ENCODE peak calls at places on chromosomes 12 and 14, in seven cellular contexts. P is IMR-90, V is H9, Q is H1, T is mesendoderm, I is trophoblast cell, Y is neuronal stem cell. M is an unnamed sample.

GRCh38 chr14:80325688-80326087 is 114.4 kb upstream of the DIO2 start:
- DNase-seq in P (no peak), V (no peak), Q (no peak), T (no peak), I (no peak), Y (no peak), M (no peak)

GRCh38 chr14:95222151-95222631 is 64.9 kb upstream of the DICER1 start:
- DNase-seq in P (peak; percentile 38), V (peak; percentile 52), Q (no peak), T (peak; percentile 90), I (peak; percentile 69), Y (no peak), M (peak; percentile 50)

GRCh38 chr14:73633115-73633514 is 11.7 kb upstream of the DNAL1 start:
- DNase-seq in P (no peak), V (no peak), Q (no peak), T (no peak), I (no peak), Y (no peak), M (no peak)

GRCh38 chr12:123242083-123242904 is 9.1 kb downstream of the MTRFR start:
- DNase-seq in P (peak; percentile 10), V (no peak), Q (no peak), T (no peak), I (no peak), Y (no peak), M (no peak)

GRCh38 chr12:132248439-132249157 is 80.8 kb downstream of the GALNT9 start:
- DNase-seq in P (peak; percentile 36), V (no peak), Q (no peak), T (no peak), I (no peak), Y (no peak), M (no peak)

GRCh38 chr14:92848941-92849340 is 54.8 kb downstream of the GOLGA5 start:
- DNase-seq in P (no peak), V (no peak), Q (no peak), T (no peak), I (no peak), Y (no peak), M (no peak)

GRCh38 chr12:62834971-62835547 is 99.9 kb downstream of the PPM1H start:
- DNase-seq in P (peak; percentile 31), V (no peak), Q (no peak), T (no peak), I (no peak), Y (peak; percentile 46), M (peak; percentile 56)

GRCh38 chr12:13000935-13001724 is 1.1 kb upstream of the HEBP1 start:
- DNase-seq in P (peak; percentile 32), V (peak; percentile 75), Q (peak; percentile 71), T (peak; percentile 74), I (peak; percentile 45), Y (peak; percentile 61), M (peak; percentile 68)

GRCh38 chr14:26385302-26385701 is 212.5 kb downstream of the NOVA1 start:
- DNase-seq in P (no peak), V (no peak), Q (no peak), T (no peak), I (no peak), Y (no peak), M (no peak)

GRCh38 chr12:132451172-132451835 is 38.6 kb upstream of the FBRSL1 start:
- DNase-seq in P (no peak), V (no peak), Q (no peak), T (no peak), I (no peak), Y (no peak), M (no peak)

GRCh38 chr14:53742226-53742607 is 214.4 kb downstream of the BMP4 start:
- DNase-seq in P (no peak), V (no peak), Q (no peak), T (peak; percentile 62), I (no peak), Y (peak; percentile 42), M (no peak)

GRCh38 chr12:41846718-41847117 is 298.0 kb downstream of the GXYLT1 start:
- DNase-seq in P (no peak), V (no peak), Q (no peak), T (no peak), I (no peak), Y (no peak), M (no peak)

GRCh38 chr14:32744811-32745445 is 193.8 kb upstream of the NPAS3 start:
- DNase-seq in P (no peak), V (no peak), Q (no peak), T (no peak), I (peak; percentile 92), Y (no peak), M (no peak)

GRCh38 chr14:104870368-104871144 is 5.5 kb downstream of the CEP170B start:
- DNase-seq in P (no peak), V (peak; percentile 61), Q (peak; percentile 81), T (peak; percentile 27), I (peak; percentile 31), Y (no peak), M (no peak)

GRCh38 chr14:104868811-104869572 is 3.9 kb downstream of the CEP170B start:
- DNase-seq in P (no peak), V (no peak), Q (peak; percentile 39), T (no peak), I (no peak), Y (no peak), M (no peak)

GRCh38 chr14:104868060-104868740 is 3.1 kb downstream of the CEP170B start:
- DNase-seq in P (no peak), V (no peak), Q (peak; percentile 40), T (no peak), I (no peak), Y (no peak), M (no peak)

GRCh38 chr14:104871145-104871655 is 6.1 kb downstream of the CEP170B start:
- DNase-seq in P (no peak), V (no peak), Q (no peak), T (no peak), I (no peak), Y (no peak), M (no peak)

DNA sequence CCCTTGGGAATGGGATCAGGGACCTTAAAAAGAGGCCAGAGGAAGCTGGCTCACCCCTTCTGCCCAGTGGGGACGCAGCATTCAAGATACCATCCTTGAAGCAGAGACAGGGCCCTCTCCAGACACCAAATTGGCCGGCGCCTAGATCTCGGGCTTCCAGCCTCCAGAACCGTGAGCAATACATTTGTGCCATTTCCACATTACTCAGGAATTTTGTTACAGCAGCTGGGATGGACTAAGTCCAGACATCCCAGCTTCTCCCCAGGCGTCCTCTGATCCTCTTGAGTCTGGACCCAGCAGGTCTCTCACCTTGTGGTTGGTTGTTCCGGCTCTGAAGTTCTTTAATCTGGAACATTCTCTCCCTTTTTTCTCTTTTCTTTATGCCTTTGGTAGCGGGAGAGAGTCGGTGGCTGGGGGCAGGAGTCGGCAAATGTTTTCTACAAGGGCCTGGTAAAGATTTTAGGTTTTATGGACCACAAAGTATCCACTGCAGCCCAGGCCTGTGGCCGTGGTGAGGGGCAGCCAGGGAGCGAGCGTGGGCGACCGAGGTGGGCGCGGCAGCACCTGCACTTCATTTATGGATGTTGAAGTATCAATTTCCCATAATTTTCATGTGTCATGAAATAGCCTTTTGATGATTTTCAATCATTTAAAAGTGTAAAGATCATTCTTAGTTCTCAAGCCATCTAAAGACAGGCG is 4.8 kb downstream of the CEP170B start:
- DNase-seq in P (no peak), V (no peak), Q (no peak), T (no peak), I (no peak), Y (no peak), M (no peak)
- H3K18ac ChIP-seq in P (no peak overlapping the region), V (no peak overlapping the region), Q (no peak overlapping the region), T (no peak overlapping the region), I (no peak overlapping the region), Y (no peak overlapping the region), M (no peak overlapping the region)

DNA sequence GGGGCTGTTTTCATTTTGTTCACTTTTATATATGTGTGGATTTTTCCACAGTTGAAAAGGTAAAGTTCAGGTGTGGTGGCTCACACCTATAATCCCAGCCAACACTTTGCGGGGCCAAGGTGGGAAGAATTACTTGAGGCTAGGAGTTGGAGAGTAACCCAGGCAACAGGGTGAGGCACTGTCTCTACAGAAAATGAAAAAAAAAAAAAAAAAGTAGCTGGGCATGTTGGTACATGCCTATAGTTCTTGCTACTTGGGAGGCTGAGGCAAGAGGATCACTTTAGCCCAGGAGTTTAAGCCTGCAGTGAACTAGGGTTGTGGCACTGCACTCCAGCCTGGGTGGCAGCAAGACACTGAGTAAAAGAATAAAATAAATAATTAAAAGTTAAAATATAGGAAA is 326.5 kb downstream of the NAV3 start:
- DNase-seq in P (no peak), V (no peak), Q (no peak), T (no peak), I (no peak), Y (no peak), M (peak; percentile 12)
- H2BK5ac ChIP-seq in P (peak overlapping the region; percentile 90), V (no peak overlapping the region), Q (no peak overlapping the region), T (no peak overlapping the region), I (no peak overlapping the region), Y (no peak overlapping the region), M (peak overlapping the region; percentile 50)

GRCh38 chr14:22824711-22825359 is 4.9 kb upstream of the MRPL52 start:
- DNase-seq in P (peak; percentile 98), V (no peak), Q (no peak), T (peak; percentile 85), I (no peak), Y (no peak), M (peak; percentile 87)

GRCh38 chr14:22830329-22831010 is 783 bp downstream of the MRPL52 start:
- DNase-seq in P (no peak), V (no peak), Q (no peak), T (no peak), I (no peak), Y (no peak), M (no peak)

GRCh38 chr14:22835505-22835904 is 880 bp upstream of the MMP14 start:
- DNase-seq in P (no peak), V (no peak), Q (no peak), T (no peak), I (no peak), Y (no peak), M (no peak)

DNA sequence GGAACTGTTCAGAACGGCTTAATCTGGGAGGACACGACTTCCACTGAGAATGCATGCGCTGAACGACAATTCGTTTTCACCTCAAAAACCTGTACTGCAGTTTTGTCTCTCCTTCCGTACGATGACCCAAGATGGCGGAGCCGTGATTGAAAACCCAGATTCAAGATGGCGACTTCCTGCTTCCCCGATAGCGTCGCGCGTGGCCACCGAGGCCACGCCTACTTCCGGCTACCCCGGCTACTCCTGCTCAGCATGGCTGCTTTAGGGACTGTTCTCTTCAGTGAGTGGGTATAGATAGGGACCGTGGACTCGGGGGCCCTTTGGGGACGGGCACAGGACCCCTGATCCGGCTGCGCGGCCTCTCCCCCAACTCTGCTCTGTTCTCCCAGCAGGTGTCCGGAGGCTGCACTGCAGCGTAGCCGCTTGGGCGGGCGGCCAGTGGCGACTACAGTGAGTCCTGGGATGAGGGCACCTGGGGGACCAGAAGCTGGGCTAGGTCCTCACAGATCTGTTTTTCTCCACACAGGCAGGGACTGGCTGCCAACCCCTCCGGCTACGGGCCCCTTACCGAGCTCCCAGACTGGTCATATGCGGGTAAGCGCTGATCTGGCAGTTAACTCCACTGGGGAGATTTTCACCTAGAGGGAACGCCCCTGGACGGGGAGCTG is at the start of gene MRPL52:
- DNase-seq in P (peak; percentile 87), V (peak; percentile 83), Q (peak; percentile 80), T (peak; percentile 91), I (peak; percentile 92), Y (no peak), M (peak; percentile 88)
- H3K18ac ChIP-seq in P (peak within 1 kb of the TSS; percentile 100), V (peak within 1 kb of the TSS; percentile 92), Q (peak within 1 kb of the TSS; percentile 39), T (peak within 1 kb of the TSS; percentile 88), I (peak within 1 kb of the TSS; percentile 86), Y (peak within 1 kb of the TSS; percentile 84), M (peak within 1 kb of the TSS; percentile 93)

DNA sequence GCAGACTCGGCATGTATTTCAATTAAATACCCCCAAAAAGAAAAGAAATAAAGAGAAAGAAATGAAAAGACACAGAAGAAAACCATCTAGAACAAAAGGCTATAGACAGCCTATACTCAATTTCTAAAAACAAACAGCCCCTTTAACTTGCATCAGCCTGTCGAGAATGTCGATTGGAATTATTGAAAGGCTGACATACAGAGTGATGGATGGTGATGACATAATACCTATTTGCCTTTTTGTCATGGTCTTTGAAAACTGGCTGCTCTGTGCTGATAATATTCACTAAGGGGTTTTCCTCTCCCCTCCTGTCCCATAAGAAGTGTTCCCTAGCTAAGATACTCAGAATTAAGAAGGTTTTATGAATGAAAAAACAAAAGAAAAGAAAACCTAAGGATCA is 393.7 kb downstream of the SOX5 start:
- DNase-seq in P (no peak), V (no peak), Q (no peak), T (no peak), I (no peak), Y (no peak), M (no peak)
- H2BK5ac ChIP-seq in P (no peak overlapping the region), V (no peak overlapping the region), Q (no peak overlapping the region), T (no peak overlapping the region), I (no peak overlapping the region), Y (no peak overlapping the region), M (no peak overlapping the region)